ENCODE peak calls at places on chromosomes 3 and 15, in six cellular contexts. L is MM.1S, N is GM23248, C is IMR-90, V is PC-9, K is fibroblast of lung. Y is an unnamed sample.

GRCh38 chr3:72892870-72893269 is 5.0 kb downstream of the GXYLT2 start:
- DNase-seq in L (no peak), N (no peak), C (no peak), V (no peak), K (no peak), Y (no peak)

GRCh38 chr3:124115279-124115678 is 123.4 kb upstream of the ROPN1 start:
- DNase-seq in L (no peak), N (no peak), C (no peak), V (no peak), K (no peak), Y (no peak)

GRCh38 chr15:34161329-34161953 is 48.5 kb downstream of the KATNBL1 start:
- DNase-seq in L (no peak), N (peak), C (peak), V (peak), K (no peak), Y (no peak)

GRCh38 chr3:177419904-177420601 is 222.8 kb upstream of the TBL1XR1 start:
- DNase-seq in L (no peak), N (peak), C (no peak), V (no peak), K (no peak), Y (no peak)

GRCh38 chr15:66310786-66311185 is 17.4 kb downstream of the DIS3L start:
- DNase-seq in L (no peak), N (no peak), C (no peak), V (no peak), K (no peak), Y (no peak)

GRCh38 chr3:196624008-196624790 is 15.3 kb upstream of the NRROS start:
- DNase-seq in L (no peak), N (no peak), C (no peak), V (peak), K (no peak), Y (no peak)

GRCh38 chr15:78207110-78207458 is 27.3 kb downstream of the ACSBG1 start:
- DNase-seq in L (no peak), N (no peak), C (no peak), V (no peak), K (no peak), Y (no peak)

GRCh38 chr15:70412717-70413266 is 315.1 kb upstream of the TLE3 start:
- DNase-seq in L (no peak), N (no peak), C (no peak), V (no peak), K (no peak), Y (no peak)

GRCh38 chr3:38219609-38220197 is 45.9 kb upstream of the SLC22A13 start:
- DNase-seq in L (no peak), N (no peak), C (no peak), V (no peak), K (no peak), Y (no peak)

GRCh38 chr15:59896652-59897051 is 107.5 kb upstream of the FOXB1 start:
- DNase-seq in L (no peak), N (no peak), C (no peak), V (no peak), K (no peak), Y (no peak)

GRCh38 chr15:52018244-52018643 is 775 bp upstream of the MAPK6 start:
- DNase-seq in L (no peak), N (peak), C (peak), V (no peak), K (peak), Y (peak)

GRCh38 chr15:58066042-58066867 is 744 bp upstream of the ALDH1A2 start:
- DNase-seq in L (peak), N (peak), C (peak), V (no peak), K (peak), Y (peak)

GRCh38 chr3:197718904-197719303 is 17.8 kb downstream of the RUBCN start:
- DNase-seq in L (no peak), N (peak), C (peak), V (peak), K (peak), Y (peak)

GRCh38 chr3:134677196-134677986 is 26.6 kb upstream of the KY start:
- DNase-seq in L (peak), N (peak), C (no peak), V (no peak), K (no peak), Y (peak)

GRCh38 chr15:35312355-35312754 is 227.3 kb upstream of the NANOGP8 start:
- DNase-seq in L (no peak), N (no peak), C (no peak), V (no peak), K (no peak), Y (no peak)

GRCh38 chr3:157594413-157594812 is 91.2 kb upstream of the VEPH1 start:
- DNase-seq in L (no peak), N (no peak), C (no peak), V (no peak), K (peak), Y (no peak)

GRCh38 chr15:84811828-84812227 is 5.3 kb upstream of the ALPK3 start:
- DNase-seq in L (no peak), N (no peak), C (no peak), V (no peak), K (no peak), Y (no peak)

GRCh38 chr15:34114215-34114614 is 12.3 kb downstream of the PGBD4 start:
- DNase-seq in L (no peak), N (no peak), C (no peak), V (no peak), K (no peak), Y (no peak)

GRCh38 chr15:65337436-65338070 is 33.1 kb downstream of the RNU5B-1 start:
- DNase-seq in L (no peak), N (no peak), C (no peak), V (no peak), K (no peak), Y (peak)

GRCh38 chr15:83653639-83654378 is at the start of gene ADAMTSL3:
- DNase-seq in L (no peak), N (peak), C (no peak), V (no peak), K (peak), Y (peak)

GRCh38 chr15:83652606-83653204 is 1.2 kb upstream of the ADAMTSL3 start:
- DNase-seq in L (no peak), N (no peak), C (no peak), V (no peak), K (no peak), Y (peak)

GRCh38 chr15:83653288-83653638 is 660 bp upstream of the ADAMTSL3 start:
- DNase-seq in L (no peak), N (no peak), C (no peak), V (no peak), K (no peak), Y (no peak)

GRCh38 chr15:83650831-83651230 is 3.1 kb upstream of the ADAMTSL3 start:
- DNase-seq in L (no peak), N (no peak), C (no peak), V (no peak), K (no peak), Y (no peak)

GRCh38 chr15:83651541-83651940 is 2.4 kb upstream of the ADAMTSL3 start:
- DNase-seq in L (no peak), N (no peak), C (no peak), V (no peak), K (no peak), Y (no peak)
- H3K4me2 ChIP-seq in L (no peak), N (no peak), C (no peak), V (no peak), K (no peak), Y (no peak)

DNA sequence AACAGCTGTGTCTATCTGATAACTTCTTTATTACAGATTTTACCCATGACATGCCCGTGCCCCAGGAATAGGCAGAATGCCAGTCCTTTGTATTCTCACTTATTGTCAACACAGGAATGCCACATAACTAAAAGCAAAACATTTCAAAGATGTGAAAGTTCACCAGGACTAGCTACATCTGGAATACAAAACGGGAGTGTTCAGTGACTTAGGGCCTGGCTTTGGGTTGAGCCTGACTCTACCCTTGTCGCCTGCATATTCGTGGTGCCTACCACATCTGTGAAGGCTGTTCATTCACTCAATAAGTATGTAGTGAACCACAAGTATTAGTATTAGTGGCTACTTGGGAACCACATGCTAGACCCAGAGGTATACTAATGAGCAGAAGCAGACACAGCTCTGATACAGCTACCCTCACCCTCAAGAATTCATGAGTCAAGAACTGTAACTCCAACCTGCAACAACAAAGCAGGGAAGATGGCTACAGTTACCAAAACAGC is 2.8 kb downstream of the TNFSF10 start:
- DNase-seq in L (no peak), N (peak), C (peak), V (no peak), K (peak), Y (no peak)
- H3K4me2 ChIP-seq in L (no peak), N (no peak), C (peak), V (no peak), K (peak), Y (no peak)

DNA sequence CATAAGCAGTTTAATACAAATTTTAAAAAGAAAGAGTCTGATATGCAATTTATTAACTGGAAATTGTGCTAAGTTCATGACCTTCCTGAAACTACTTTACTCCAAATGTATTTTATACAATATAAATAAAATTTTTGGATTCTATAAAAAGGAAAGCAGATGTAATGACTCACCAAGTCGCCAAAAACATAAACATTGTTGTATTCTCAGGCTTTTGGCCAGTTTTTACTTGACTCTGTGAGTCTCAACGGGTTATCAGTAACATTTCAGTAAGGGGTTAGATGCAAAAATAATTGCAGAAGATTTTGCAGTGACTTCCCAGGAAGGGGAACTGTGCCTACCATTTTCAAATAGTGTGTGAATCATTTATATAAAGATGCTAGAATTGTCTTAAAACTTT is 948.3 kb downstream of the EPHA3 start:
- DNase-seq in L (no peak), N (no peak), C (peak), V (no peak), K (peak), Y (no peak)
- H3K4me2 ChIP-seq in L (no peak), N (no peak), C (no peak), V (no peak), K (no peak), Y (no peak)

GRCh38 chr3:105834768-105835167 is 34.0 kb downstream of the CBLB start:
- DNase-seq in L (no peak), N (no peak), C (no peak), V (no peak), K (no peak), Y (no peak)

GRCh38 chr3:105835606-105836005 is 33.2 kb downstream of the CBLB start:
- DNase-seq in L (no peak), N (no peak), C (no peak), V (peak), K (no peak), Y (no peak)

GRCh38 chr3:105837143-105837740 is 31.6 kb downstream of the CBLB start:
- DNase-seq in L (no peak), N (no peak), C (no peak), V (no peak), K (no peak), Y (no peak)

GRCh38 chr3:105837947-105838346 is 30.9 kb downstream of the CBLB start:
- DNase-seq in L (no peak), N (no peak), C (no peak), V (no peak), K (no peak), Y (no peak)

GRCh38 chr3:105836533-105836932 is 32.3 kb downstream of the CBLB start:
- DNase-seq in L (no peak), N (peak), C (peak), V (no peak), K (peak), Y (peak)
- H3K4me2 ChIP-seq in L (no peak), N (peak), C (peak), V (no peak), K (peak), Y (peak)

DNA sequence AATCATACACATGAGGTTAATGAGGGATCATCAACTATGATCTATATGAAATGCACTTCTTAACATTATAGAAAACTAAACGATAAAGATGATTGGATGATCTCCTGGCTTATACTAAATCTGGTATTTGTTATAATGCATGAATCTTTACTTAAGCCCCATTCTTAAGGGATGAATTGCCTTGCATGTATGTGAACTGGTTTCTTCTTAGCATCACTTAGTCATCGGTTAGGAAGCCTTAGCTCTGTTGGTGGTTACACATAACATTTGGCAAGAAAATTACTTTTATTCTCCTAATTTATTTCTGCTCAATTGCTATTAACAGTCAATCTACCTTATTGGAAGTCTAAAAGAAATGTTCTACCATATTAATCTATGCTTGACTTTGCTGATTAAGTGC is 355.9 kb downstream of the ZPLD1 start:
- DNase-seq in L (no peak), N (peak), C (peak), V (no peak), K (peak), Y (no peak)
- H3K4me2 ChIP-seq in L (no peak), N (peak), C (no peak), V (no peak), K (no peak), Y (no peak)

DNA sequence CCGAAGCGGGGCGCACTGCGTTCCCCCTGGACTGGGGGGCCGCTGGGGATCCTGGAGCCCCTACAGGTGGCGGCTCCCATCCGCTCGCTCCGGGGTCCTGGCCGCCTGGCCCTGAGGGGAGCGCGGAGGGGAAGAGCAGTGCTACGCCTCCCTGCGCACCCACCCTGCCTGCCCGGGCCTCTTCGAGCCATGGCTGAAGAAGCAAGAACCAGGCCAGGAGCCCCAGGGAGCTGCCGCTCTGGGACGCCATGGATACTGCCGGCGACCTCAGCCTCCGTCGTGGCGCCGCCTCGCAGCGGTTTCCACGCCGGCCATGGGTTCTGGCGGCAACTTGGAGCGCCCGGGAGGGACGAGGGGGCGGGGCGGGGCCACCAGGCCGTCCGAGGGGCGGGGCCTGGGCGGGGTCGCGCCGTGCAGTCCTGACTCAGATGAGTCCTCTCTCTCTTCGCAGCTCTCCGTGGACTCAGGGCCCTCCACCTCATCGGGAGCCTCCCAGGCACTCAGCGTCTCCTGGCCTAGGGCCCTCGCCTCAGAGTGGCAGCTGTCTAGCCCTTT is 50.9 kb downstream of the MYL3 start:
- DNase-seq in L (peak), N (peak), C (peak), V (no peak), K (peak), Y (peak)
- H3K4me2 ChIP-seq in L (peak), N (peak), C (peak), V (no peak), K (peak), Y (peak)

DNA sequence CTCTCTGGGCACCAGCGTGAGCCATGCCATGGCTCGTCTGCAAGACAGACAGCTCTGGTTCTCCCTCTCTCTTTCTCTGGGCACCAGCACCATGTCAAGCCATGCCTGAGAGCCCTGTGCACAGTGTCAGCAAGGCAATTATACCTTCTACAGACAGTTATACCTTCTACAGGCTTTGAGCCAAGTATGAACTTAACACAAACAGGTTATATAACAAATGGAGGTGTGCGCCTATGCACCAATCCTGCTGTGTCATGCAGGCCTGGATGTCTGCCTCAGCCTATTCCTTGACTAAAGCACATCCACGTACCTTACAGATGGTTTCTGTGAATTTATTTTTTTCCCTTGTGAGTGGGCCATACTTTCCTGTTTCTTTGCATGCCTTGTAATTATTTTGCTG is 5.9 kb upstream of the FBXL2 start:
- DNase-seq in L (no peak), N (no peak), C (no peak), V (no peak), K (no peak), Y (no peak)
- H3K4me2 ChIP-seq in L (no peak), N (no peak), C (no peak), V (no peak), K (no peak), Y (no peak)

GRCh38 chr15:73950479-73951043 is 24.3 kb downstream of the LOXL1 start:
- DNase-seq in L (no peak), N (peak), C (no peak), V (no peak), K (no peak), Y (peak)
- H3K4me2 ChIP-seq in L (no peak), N (no peak), C (no peak), V (no peak), K (no peak), Y (no peak)

DNA sequence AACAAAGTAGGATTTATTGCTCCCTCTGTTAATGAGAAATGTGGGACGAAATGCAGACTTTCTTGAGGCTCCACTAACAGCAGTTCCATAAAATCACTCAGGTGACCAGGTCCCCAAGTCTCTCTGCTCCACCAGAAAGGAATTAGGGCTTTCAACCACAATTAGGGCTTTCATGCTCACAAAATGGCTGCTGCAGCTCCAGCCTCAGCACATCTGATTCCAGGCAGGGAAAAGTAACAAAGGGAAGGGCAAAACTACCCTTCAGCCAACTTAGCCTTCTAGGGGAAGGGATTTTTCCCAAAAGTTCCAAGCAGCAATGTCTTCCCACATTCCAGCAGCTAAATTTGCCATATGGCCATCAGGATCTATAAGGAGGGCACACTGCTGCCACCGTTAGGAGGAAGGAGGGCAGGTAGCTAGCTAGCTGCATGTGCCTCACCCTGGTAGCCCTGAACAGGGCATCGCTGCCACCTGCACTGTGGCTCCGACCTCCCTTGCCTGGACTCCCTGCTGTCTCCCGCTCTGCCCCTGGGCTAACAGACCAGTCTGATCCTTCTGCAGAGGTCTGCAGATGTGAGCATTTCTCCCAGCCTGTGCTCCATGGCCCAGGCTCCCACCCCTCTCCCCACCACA is 12.8 kb downstream of the CFAP100 start:
- DNase-seq in L (no peak), N (no peak), C (no peak), V (no peak), K (no peak), Y (peak)
- H3K4me2 ChIP-seq in L (no peak), N (no peak), C (no peak), V (no peak), K (no peak), Y (no peak)

DNA sequence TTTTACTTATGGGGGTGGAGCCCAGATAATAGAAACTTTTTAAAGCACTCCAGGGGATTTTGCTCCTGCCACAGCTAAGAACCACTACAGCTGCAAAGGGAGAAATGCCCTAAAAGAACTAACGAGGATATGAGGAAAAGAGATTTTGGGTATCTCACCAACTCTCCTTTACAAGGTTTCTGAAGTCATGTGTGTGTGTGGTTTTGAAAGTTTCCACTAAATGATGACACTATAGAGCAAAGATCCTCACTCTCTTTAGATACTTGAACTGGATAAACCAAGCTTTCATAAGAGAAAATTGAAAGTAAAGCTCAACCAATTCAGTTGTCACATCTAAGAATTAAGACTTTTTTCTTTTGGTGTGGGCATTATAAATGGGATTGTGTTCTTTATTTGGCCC is 455.3 kb upstream of the ALCAM start:
- DNase-seq in L (peak), N (peak), C (peak), V (no peak), K (no peak), Y (peak)
- H3K4me2 ChIP-seq in L (no peak), N (no peak), C (peak), V (no peak), K (no peak), Y (peak)

Y was measured in osteoblast.